ENCODE peak calls at places on chromosomes 16 and 17, in seven cellular contexts. L, U, W, D, O, F and N are unnamed samples.

GRCh38 chr16:1666316-1666715 is 11.8 kb upstream of the JPT2 start:
- DNase-seq in L (no peak), U (no peak), W (no peak), D (no peak), O (no peak), F (no peak), N (no peak)

GRCh38 chr16:920722-921121 is 50.1 kb downstream of the LMF1 start:
- DNase-seq in L (peak; percentile 55), U (no peak), W (no peak), D (peak; percentile 21), O (peak; percentile 40), F (peak; percentile 51), N (no peak)

GRCh38 chr17:36657763-36658490 is 56.5 kb downstream of the MRM1 start:
- DNase-seq in L (no peak), U (peak; percentile 66), W (no peak), D (no peak), O (no peak), F (no peak), N (peak; percentile 91)

GRCh38 chr17:27568811-27569210 is 62.2 kb upstream of the LGALS9 start:
- DNase-seq in L (no peak), U (no peak), W (no peak), D (no peak), O (no peak), F (no peak), N (no peak)

GRCh38 chr16:2229602-2230250 is 6.3 kb downstream of the E4F1 start:
- DNase-seq in L (no peak), U (no peak), W (no peak), D (no peak), O (no peak), F (no peak), N (no peak)

GRCh38 chr17:80957461-80957941 is 34.1 kb upstream of the CHMP6 start:
- DNase-seq in L (no peak), U (no peak), W (no peak), D (no peak), O (no peak), F (peak; percentile 23), N (peak; percentile 42)

GRCh38 chr16:3511286-3512180 is 10.7 kb downstream of the CLUAP1 start:
- DNase-seq in L (peak; percentile 32), U (no peak), W (no peak), D (no peak), O (no peak), F (no peak), N (no peak)

GRCh38 chr17:11893862-11894261 is 103.4 kb downstream of the ZNF18 start:
- DNase-seq in L (no peak), U (no peak), W (no peak), D (no peak), O (no peak), F (no peak), N (no peak)

GRCh38 chr17:57999496-58000017 is 7.5 kb downstream of the SRSF1 start:
- DNase-seq in L (peak; percentile 81), U (no peak), W (no peak), D (peak; percentile 79), O (no peak), F (no peak), N (peak; percentile 47)

GRCh38 chr16:14505846-14506245 is 124.2 kb downstream of the PARN start:
- DNase-seq in L (no peak), U (no peak), W (no peak), D (peak; percentile 79), O (no peak), F (no peak), N (no peak)

GRCh38 chr17:67076290-67076689 is 31.9 kb downstream of the CACNG1 start:
- DNase-seq in L (no peak), U (peak; percentile 40), W (no peak), D (no peak), O (no peak), F (no peak), N (no peak)

GRCh38 chr16:1028524-1029258 is 43.9 kb upstream of the SSTR5 start:
- DNase-seq in L (no peak), U (no peak), W (no peak), D (no peak), O (no peak), F (no peak), N (no peak)

GRCh38 chr16:30700491-30700890 is 1.5 kb downstream of the SRCAP start:
- DNase-seq in L (no peak), U (no peak), W (no peak), D (peak; percentile 18), O (peak; percentile 47), F (peak; percentile 70), N (peak; percentile 38)

GRCh38 chr16:80541306-80541694 is 507 bp downstream of the DYNLRB2 start:
- DNase-seq in L (no peak), U (no peak), W (no peak), D (no peak), O (no peak), F (no peak), N (no peak)

GRCh38 chr17:72150632-72151460 is 30.0 kb downstream of the SOX9 start:
- DNase-seq in L (no peak), U (no peak), W (no peak), D (no peak), O (no peak), F (no peak), N (peak; percentile 83)

GRCh38 chr16:79146-80054 is 1.4 kb downstream of the MPG start:
- DNase-seq in L (peak; percentile 75), U (no peak), W (no peak), D (peak; percentile 73), O (no peak), F (no peak), N (no peak)

GRCh38 chr17:18921912-18922451 is 30.0 kb upstream of the SLC5A10 start:
- DNase-seq in L (no peak), U (peak; percentile 52), W (no peak), D (peak; percentile 68), O (no peak), F (no peak), N (no peak)

GRCh38 chr16:57986196-57986595 is 14.3 kb downstream of the ZNF319 start:
- DNase-seq in L (no peak), U (no peak), W (no peak), D (no peak), O (no peak), F (no peak), N (no peak)

GRCh38 chr16:7976125-7976524 is 614.2 kb downstream of the TMEM114 start:
- DNase-seq in L (no peak), U (no peak), W (no peak), D (no peak), O (no peak), F (no peak), N (no peak)

GRCh38 chr17:29627951-29628350 is 5.2 kb upstream of the CORO6 start:
- DNase-seq in L (no peak), U (no peak), W (no peak), D (no peak), O (no peak), F (no peak), N (no peak)

GRCh38 chr17:73663614-73664013 is 19.4 kb upstream of the SDK2 start:
- DNase-seq in L (no peak), U (no peak), W (no peak), D (no peak), O (no peak), F (no peak), N (no peak)

GRCh38 chr17:27247071-27247957 is 46.6 kb upstream of the WSB1 start:
- DNase-seq in L (peak; percentile 29), U (peak; percentile 83), W (no peak), D (peak; percentile 85), O (peak; percentile 51), F (peak; percentile 60), N (no peak)

GRCh38 chr17:71494456-71494855 is 626.4 kb upstream of the SOX9 start:
- DNase-seq in L (no peak), U (no peak), W (no peak), D (no peak), O (no peak), F (no peak), N (no peak)